ENCODE peak calls at places on chromosomes 16 and 17, in seven cellular contexts. O, X, M, W, L, Q and G are unnamed samples.
A peak's percentile ranks its signal among the peaks of the same experiment; 100 is the strongest.

GRCh38 chr16:81473969-81474959 is 29.7 kb downstream of the CMIP start:
- DNase-seq in O (no peak), X (no peak), M (no peak), W (no peak), L (no peak), Q (no peak), G (no peak)

GRCh38 chr17:78341559-78342437 is 18.1 kb downstream of the SOCS3 start:
- DNase-seq in O (peak; percentile 66), X (peak; percentile 81), M (peak; percentile 48), W (peak; percentile 81), L (no peak), Q (no peak), G (no peak)

GRCh38 chr17:68290955-68291835 is at the start of the genes ARSG and SLC16A6:
- DNase-seq in O (peak; percentile 73), X (no peak), M (peak; percentile 55), W (peak; percentile 92), L (peak; percentile 79), Q (peak; percentile 65), G (peak; percentile 63)

GRCh38 chr17:65794572-65794971 is 233.1 kb upstream of the AXIN2 start:
- DNase-seq in O (no peak), X (peak; percentile 35), M (no peak), W (peak; percentile 38), L (no peak), Q (peak; percentile 2), G (no peak)

GRCh38 chr17:5225668-5226457 is 8.8 kb downstream of the SCIMP start:
- DNase-seq in O (no peak), X (no peak), M (no peak), W (no peak), L (no peak), Q (no peak), G (no peak)

GRCh38 chr16:53071748-53072301 is 17.0 kb downstream of the CHD9 start:
- DNase-seq in O (peak; percentile 66), X (peak; percentile 36), M (no peak), W (no peak), L (no peak), Q (peak; percentile 48), G (no peak)

GRCh38 chr16:25109643-25110042 is 1.9 kb upstream of the LCMT1 start:
- DNase-seq in O (no peak), X (peak; percentile 97), M (no peak), W (peak; percentile 86), L (no peak), Q (no peak), G (no peak)

GRCh38 chr16:81889896-81890634 is 111.0 kb downstream of the PLCG2 start:
- DNase-seq in O (peak; percentile 14), X (peak; percentile 70), M (peak; percentile 54), W (peak; percentile 53), L (peak; percentile 16), Q (peak; percentile 13), G (peak; percentile 19)

GRCh38 chr17:73342057-73342522 is 30.3 kb upstream of the CDC42EP4 start:
- DNase-seq in O (peak; percentile 86), X (peak; percentile 91), M (no peak), W (peak; percentile 99), L (no peak), Q (peak; percentile 22), G (no peak)

GRCh38 chr17:72640415-72641165 is 451.9 kb downstream of the SLC39A11 start:
- DNase-seq in O (no peak), X (no peak), M (no peak), W (no peak), L (no peak), Q (no peak), G (no peak)

GRCh38 chr17:56914641-56915263 is 903 bp upstream of the TRIM25 start:
- DNase-seq in O (no peak), X (no peak), M (no peak), W (no peak), L (no peak), Q (no peak), G (no peak)

GRCh38 chr17:7656958-7657715 is 6.4 kb downstream of the ATP1B2 start:
- DNase-seq in O (peak; percentile 80), X (peak; percentile 11), M (no peak), W (no peak), L (no peak), Q (no peak), G (no peak)

GRCh38 chr17:29585080-29585751 is 4.2 kb downstream of the GIT1 start:
- DNase-seq in O (no peak), X (no peak), M (no peak), W (peak; percentile 80), L (no peak), Q (no peak), G (no peak)

GRCh38 chr16:85824161-85825135 is 25.0 kb downstream of the COX4I1 start:
- DNase-seq in O (no peak), X (no peak), M (no peak), W (no peak), L (no peak), Q (no peak), G (no peak)

GRCh38 chr16:14436410-14436955 is 193.6 kb downstream of the PARN start:
- DNase-seq in O (no peak), X (no peak), M (no peak), W (no peak), L (no peak), Q (no peak), G (no peak)

GRCh38 chr16:85055503-85056210 is 28.1 kb downstream of the KIAA0513 start:
- DNase-seq in O (peak; percentile 24), X (peak; percentile 78), M (peak; percentile 71), W (peak; percentile 69), L (peak; percentile 41), Q (no peak), G (peak; percentile 53)

GRCh38 chr16:1523581-1524245 is 9.8 kb upstream of the TMEM204 start:
- DNase-seq in O (no peak), X (no peak), M (no peak), W (no peak), L (no peak), Q (no peak), G (no peak)

GRCh38 chr17:79814624-79814965 is 17.7 kb upstream of the CBX8 start:
- DNase-seq in O (no peak), X (no peak), M (no peak), W (no peak), L (no peak), Q (no peak), G (no peak)

GRCh38 chr17:8941520-8941919 is 24.0 kb downstream of the PIK3R5 start:
- DNase-seq in O (no peak), X (no peak), M (no peak), W (no peak), L (peak; percentile 47), Q (no peak), G (no peak)